ENCODE peak calls at places on chromosomes 3 and 15, in six cellular contexts. H is cardiac muscle cell; P is activated gamma-delta T cell treated with Interleukin-2 at 50 U/mL for 16 hours; V is NCI-H1417; T is brain microvascular endothelial cell; L is stimulated activated CD8-positive, alpha-beta memory T cell treated with anti-CD3 and anti-CD28 coated beads, Interleukin-7, amount 100 ng/mL, for 48 hours. D is an unnamed sample.

GRCh38 chr3:157767602-157768001 is 264.4 kb upstream of the VEPH1 start:
- DNase-seq in H (no peak), P (no peak), V (no peak), T (no peak), L (no peak), D (no peak)

GRCh38 chr15:41423979-41424659 is 7.2 kb downstream of the RTF1 start:
- DNase-seq in H (no peak), P (no peak), V (no peak), T (no peak), L (no peak), D (no peak)

GRCh38 chr15:64009798-64010241 is 36.5 kb downstream of the DAPK2 start:
- DNase-seq in H (no peak), P (peak; percentile 57), V (no peak), T (peak; percentile 22), L (peak; percentile 43), D (no peak)

GRCh38 chr3:119175869-119176756 is 2.7 kb downstream of the UPK1B start:
- DNase-seq in H (peak; percentile 29), P (no peak), V (no peak), T (no peak), L (no peak), D (no peak)

GRCh38 chr3:141129049-141130038 is 78.2 kb downstream of the SPSB4 start:
- DNase-seq in H (no peak), P (no peak), V (no peak), T (no peak), L (no peak), D (no peak)

GRCh38 chr3:49357466-49358216 is 512 bp downstream of the GPX1 start:
- DNase-seq in H (peak; percentile 93), P (peak; percentile 45), V (no peak), T (peak; percentile 88), L (no peak), D (no peak)

GRCh38 chr3:12890610-12891390 is 49.4 kb upstream of the RPL32 start:
- DNase-seq in H (no peak), P (no peak), V (no peak), T (no peak), L (no peak), D (no peak)

GRCh38 chr3:18011387-18011786 is 269.0 kb upstream of the TBC1D5 start:
- DNase-seq in H (no peak), P (no peak), V (no peak), T (no peak), L (no peak), D (no peak)

GRCh38 chr3:195117978-195118581 is 152.9 kb downstream of the XXYLT1 start:
- DNase-seq in H (peak; percentile 54), P (no peak), V (no peak), T (peak; percentile 77), L (no peak), D (no peak)

GRCh38 chr15:70474682-70475438 is 288.5 kb downstream of the UACA start:
- DNase-seq in H (peak; percentile 95), P (peak; percentile 30), V (no peak), T (peak; percentile 88), L (no peak), D (no peak)

GRCh38 chr3:96760956-96761355 is 53.4 kb upstream of the EPHA6 start:
- DNase-seq in H (no peak), P (no peak), V (no peak), T (no peak), L (no peak), D (no peak)

GRCh38 chr3:11915621-11916417 is 69.1 kb upstream of the TAMM41 start:
- DNase-seq in H (no peak), P (no peak), V (no peak), T (no peak), L (no peak), D (no peak)

GRCh38 chr3:182575941-182576340 is 217.4 kb upstream of the ATP11B start:
- DNase-seq in H (no peak), P (no peak), V (no peak), T (no peak), L (no peak), D (no peak)

GRCh38 chr3:37668431-37668830 is 193.2 kb upstream of the CTDSPL start:
- DNase-seq in H (peak; percentile 33), P (no peak), V (no peak), T (no peak), L (no peak), D (no peak)

GRCh38 chr15:77565516-77565915 is 67.2 kb downstream of the LINGO1 start:
- DNase-seq in H (no peak), P (no peak), V (no peak), T (no peak), L (no peak), D (no peak)

GRCh38 chr3:45816544-45816943 is 20.2 kb upstream of the SLC6A20 start:
- DNase-seq in H (peak; percentile 47), P (no peak), V (no peak), T (no peak), L (no peak), D (no peak)

GRCh38 chr15:68612979-68613740 is 34.4 kb downstream of the CORO2B start:
- DNase-seq in H (peak; percentile 50), P (no peak), V (no peak), T (no peak), L (no peak), D (no peak)

GRCh38 chr15:68408971-68409370 is 23.0 kb downstream of the ITGA11 start:
- DNase-seq in H (no peak), P (no peak), V (no peak), T (no peak), L (no peak), D (no peak)

GRCh38 chr3:194840661-194841514 is 155.2 kb downstream of the FAM43A start:
- DNase-seq in H (peak; percentile 73), P (no peak), V (no peak), T (peak; percentile 82), L (no peak), D (no peak)

GRCh38 chr15:96171271-96171739 is 159.2 kb upstream of the NR2F2 start:
- DNase-seq in H (no peak), P (no peak), V (no peak), T (no peak), L (no peak), D (no peak)

GRCh38 chr3:29936766-29937165 is 655.9 kb downstream of the RBMS3 start:
- DNase-seq in H (no peak), P (no peak), V (no peak), T (no peak), L (no peak), D (no peak)

GRCh38 chr15:98775498-98776230 is 127.3 kb downstream of the IGF1R start:
- DNase-seq in H (no peak), P (no peak), V (no peak), T (no peak), L (no peak), D (no peak)

GRCh38 chr3:177263615-177264365 is 66.5 kb upstream of the TBL1XR1 start:
- DNase-seq in H (peak; percentile 33), P (no peak), V (no peak), T (peak; percentile 1), L (no peak), D (no peak)

GRCh38 chr3:10260211-10260701 is 12.0 kb downstream of the TATDN2 start:
- DNase-seq in H (no peak), P (no peak), V (no peak), T (no peak), L (no peak), D (no peak)

GRCh38 chr3:134314588-134315285 is 59.5 kb downstream of the AMOTL2 start:
- DNase-seq in H (no peak), P (no peak), V (no peak), T (no peak), L (no peak), D (no peak)

GRCh38 chr3:197494366-197495058 is 61.3 kb downstream of the BDH1 start:
- DNase-seq in H (no peak), P (no peak), V (no peak), T (no peak), L (no peak), D (no peak)

GRCh38 chr3:142958707-142959106 is 4.8 kb downstream of the PAQR9 start:
- DNase-seq in H (no peak), P (no peak), V (no peak), T (peak; percentile 59), L (no peak), D (no peak)

GRCh38 chr3:127448161-127448561 is 142.4 kb downstream of the TPRA1 start:
- DNase-seq in H (peak; percentile 20), P (no peak), V (peak; percentile 39), T (no peak), L (no peak), D (no peak)

GRCh38 chr3:184275961-184276910 is at the start of gene ECE2:
- DNase-seq in H (no peak), P (no peak), V (no peak), T (no peak), L (no peak), D (no peak)

GRCh38 chr3:134083008-134083407 is 53.3 kb upstream of the SLCO2A1 start:
- DNase-seq in H (no peak), P (no peak), V (no peak), T (no peak), L (no peak), D (no peak)

GRCh38 chr15:90956551-90957104 is 1.9 kb downstream of the RCCD1 start:
- DNase-seq in H (peak; percentile 84), P (peak; percentile 63), V (peak; percentile 88), T (peak; percentile 45), L (peak; percentile 55), D (no peak)

GRCh38 chr15:69060744-69061143 is 46.2 kb downstream of the NOX5 start:
- DNase-seq in H (peak; percentile 5), P (no peak), V (no peak), T (no peak), L (no peak), D (no peak)

GRCh38 chr3:73623316-73623715 is 1.4 kb downstream of the PDZRN3 start:
- DNase-seq in H (peak; percentile 64), P (no peak), V (no peak), T (no peak), L (no peak), D (no peak)

GRCh38 chr15:86163771-86164170 is 84.1 kb downstream of the AGBL1 start:
- DNase-seq in H (no peak), P (no peak), V (no peak), T (no peak), L (no peak), D (no peak)

D was measured in SK-N-MC.